ENCODE peak calls at places on chromosomes 13 and 19, in five cellular contexts. One of them, this sample, is unnamed. For H3K4me1, the result is how much of the 10 kb centered on the place peaks cover.

GRCh38 chr13:30313307-30313706 is 6.0 kb upstream of the KATNAL1 start:
- DNase-seq in psoas muscle: no peak
- DNase-seq in A549: no peak
- DNase-seq in upper lobe of left lung: no peak
- DNase-seq in PC-3: no peak
- DNase-seq in this sample: no peak

GRCh38 chr13:60583196-60583908 is 186.3 kb downstream of the TDRD3 start:
- DNase-seq in PC-3: no peak
- DNase-seq in upper lobe of left lung: no peak
- DNase-seq in psoas muscle: no peak
- DNase-seq in A549: no peak
- DNase-seq in this sample: no peak

GRCh38 chr19:9309974-9310446 is 372 bp upstream of the ZNF699 start:
- DNase-seq in A549: peak
- DNase-seq in upper lobe of left lung: peak
- DNase-seq in psoas muscle: peak
- DNase-seq in PC-3: peak
- DNase-seq in this sample: no peak

GRCh38 chr13:50923272-50923671 is 13.7 kb downstream of the RNASEH2B start:
- DNase-seq in upper lobe of left lung: no peak
- DNase-seq in PC-3: no peak
- DNase-seq in psoas muscle: no peak
- DNase-seq in A549: no peak
- DNase-seq in this sample: no peak

GRCh38 chr13:30666113-30666512 is 48.4 kb downstream of the USPL1 start:
- DNase-seq in A549: no peak
- DNase-seq in psoas muscle: no peak
- DNase-seq in upper lobe of left lung: no peak
- DNase-seq in PC-3: no peak
- DNase-seq in this sample: no peak

GRCh38 chr19:4199699-4200293 is 17.3 kb downstream of the ANKRD24 start:
- DNase-seq in A549: peak
- DNase-seq in upper lobe of left lung: no peak
- DNase-seq in psoas muscle: no peak
- DNase-seq in PC-3: no peak
- DNase-seq in this sample: no peak

GRCh38 chr13:90623318-90624011 is 724.0 kb upstream of the MIR17HG start:
- DNase-seq in psoas muscle: no peak
- DNase-seq in A549: no peak
- DNase-seq in upper lobe of left lung: no peak
- DNase-seq in PC-3: peak
- DNase-seq in this sample: no peak

GRCh38 chr13:30877335-30877734 is 28.7 kb upstream of the MEDAG start:
- DNase-seq in PC-3: no peak
- DNase-seq in A549: no peak
- DNase-seq in psoas muscle: no peak
- DNase-seq in upper lobe of left lung: no peak
- DNase-seq in this sample: no peak

GRCh38 chr19:43465468-43466120 is at the start of gene LYPD3:
- DNase-seq in PC-3: peak
- DNase-seq in upper lobe of left lung: peak
- DNase-seq in A549: no peak
- DNase-seq in psoas muscle: peak
- DNase-seq in this sample: no peak

GRCh38 chr13:67341406-67341805 is 111.3 kb upstream of the PCDH9 start:
- DNase-seq in PC-3: peak
- DNase-seq in psoas muscle: no peak
- DNase-seq in upper lobe of left lung: no peak
- DNase-seq in A549: no peak
- DNase-seq in this sample: no peak

GRCh38 chr13:31913459-31913858 is 118.1 kb upstream of the FRY start:
- DNase-seq in PC-3: no peak
- DNase-seq in upper lobe of left lung: no peak
- DNase-seq in psoas muscle: no peak
- DNase-seq in A549: no peak
- DNase-seq in this sample: no peak

GRCh38 chr13:51241720-51242119 is 19.5 kb downstream of the FAM124A start:
- DNase-seq in A549: no peak
- DNase-seq in upper lobe of left lung: no peak
- DNase-seq in psoas muscle: no peak
- DNase-seq in PC-3: no peak
- DNase-seq in this sample: no peak

GRCh38 chr13:77918391-77919261 is at the start of gene EDNRB:
- DNase-seq in PC-3: no peak
- DNase-seq in A549: peak
- DNase-seq in psoas muscle: peak
- DNase-seq in upper lobe of left lung: peak
- DNase-seq in this sample: no peak

GRCh38 chr19:48480151-48480475 is 10.9 kb downstream of the CYTH2 start:
- DNase-seq in psoas muscle: peak
- DNase-seq in PC-3: no peak
- DNase-seq in upper lobe of left lung: peak
- DNase-seq in A549: no peak
- DNase-seq in this sample: peak

GRCh38 chr13:79442706-79443105 is 36.7 kb upstream of the RBM26 start:
- DNase-seq in upper lobe of left lung: no peak
- DNase-seq in A549: no peak
- DNase-seq in PC-3: no peak
- DNase-seq in psoas muscle: no peak
- DNase-seq in this sample: no peak

GRCh38 chr19:43372462-43372861 is 19.0 kb downstream of the CD177 start:
- DNase-seq in PC-3: no peak
- DNase-seq in upper lobe of left lung: no peak
- DNase-seq in psoas muscle: no peak
- DNase-seq in A549: no peak
- DNase-seq in this sample: no peak

GRCh38 chr19:54521022-54521859 is 18.6 kb downstream of the LAIR2 start:
- DNase-seq in A549: no peak
- DNase-seq in psoas muscle: no peak
- DNase-seq in PC-3: no peak
- DNase-seq in upper lobe of left lung: no peak
- DNase-seq in this sample: no peak

GRCh38 chr13:112558696-112559418 is 29.1 kb downstream of the TUBGCP3 start:
- DNase-seq in upper lobe of left lung: no peak
- DNase-seq in psoas muscle: no peak
- DNase-seq in A549: no peak
- DNase-seq in PC-3: no peak
- DNase-seq in this sample: no peak

GRCh38 chr13:50537029-50537428 is 306.5 kb downstream of the DLEU7 start:
- DNase-seq in psoas muscle: no peak
- DNase-seq in PC-3: no peak
- DNase-seq in upper lobe of left lung: no peak
- DNase-seq in A549: no peak
- DNase-seq in this sample: no peak

GRCh38 chr19:14554382-14554812 is 17.5 kb downstream of the NDUFB7 start:
- DNase-seq in upper lobe of left lung: no peak
- DNase-seq in PC-3: peak
- DNase-seq in A549: no peak
- DNase-seq in psoas muscle: no peak
- DNase-seq in this sample: no peak

GRCh38 chr13:40187324-40187795 is 479.1 kb downstream of the FOXO1 start:
- DNase-seq in A549: no peak
- DNase-seq in psoas muscle: no peak
- DNase-seq in upper lobe of left lung: no peak
- DNase-seq in PC-3: no peak
- DNase-seq in this sample: peak

GRCh38 chr19:45376045-45376724 is 5.8 kb upstream of the ERCC2 start:
- DNase-seq in PC-3: peak
- DNase-seq in psoas muscle: peak
- DNase-seq in upper lobe of left lung: no peak
- DNase-seq in A549: peak
- DNase-seq in this sample: no peak

GRCh38 chr13:102648046-102648445 is 46.8 kb downstream of the METTL21C start:
- DNase-seq in PC-3: no peak
- DNase-seq in psoas muscle: no peak
- DNase-seq in A549: no peak
- DNase-seq in upper lobe of left lung: no peak
- DNase-seq in this sample: no peak

GRCh38 chr19:49210108-49210900 is 52.7 kb downstream of the TRPM4 start:
- DNase-seq in A549: no peak
- DNase-seq in PC-3: peak
- DNase-seq in psoas muscle: no peak
- DNase-seq in upper lobe of left lung: peak
- DNase-seq in this sample: peak

GRCh38 chr19:8117991-8118390 is 31.4 kb downstream of the FBN3 start:
- DNase-seq in psoas muscle: no peak
- DNase-seq in upper lobe of left lung: no peak
- DNase-seq in A549: no peak
- DNase-seq in PC-3: no peak
- DNase-seq in this sample: no peak

GRCh38 chr13:20716951-20717350 is 13.5 kb downstream of the IL17D start:
- DNase-seq in PC-3: no peak
- DNase-seq in A549: no peak
- DNase-seq in upper lobe of left lung: no peak
- DNase-seq in psoas muscle: peak
- DNase-seq in this sample: no peak

GRCh38 chr13:47168086-47168485 is 271.2 kb upstream of the HTR2A start:
- DNase-seq in upper lobe of left lung: no peak
- DNase-seq in A549: no peak
- DNase-seq in psoas muscle: no peak
- DNase-seq in PC-3: peak
- DNase-seq in this sample: no peak

GRCh38 chr19:46979103-46979769 is 40.4 kb upstream of the NPAS1 start:
- DNase-seq in upper lobe of left lung: no peak
- DNase-seq in A549: no peak
- DNase-seq in psoas muscle: no peak
- DNase-seq in PC-3: no peak
- DNase-seq in this sample: no peak

GRCh38 chr13:34416833-34417425 is 525.1 kb upstream of the NBEA start:
- DNase-seq in PC-3: peak
- DNase-seq in A549: no peak
- DNase-seq in upper lobe of left lung: peak
- DNase-seq in psoas muscle: peak
- DNase-seq in this sample: no peak

GRCh38 chr19:35903550-35904179 is 1.3 kb downstream of the HCST start:
- DNase-seq in upper lobe of left lung: peak
- DNase-seq in A549: peak
- DNase-seq in PC-3: peak
- DNase-seq in psoas muscle: peak
- DNase-seq in this sample: peak

GRCh38 chr19:55440411-55441105 is 2.5 kb downstream of the SHISA7 start:
- DNase-seq in psoas muscle: no peak
- DNase-seq in A549: no peak
- DNase-seq in upper lobe of left lung: peak
- DNase-seq in PC-3: no peak
- DNase-seq in this sample: no peak

GRCh38 chr13:60562081-60562764 is 165.2 kb downstream of the TDRD3 start:
- DNase-seq in A549: no peak
- DNase-seq in upper lobe of left lung: no peak
- DNase-seq in psoas muscle: no peak
- DNase-seq in PC-3: peak
- DNase-seq in this sample: no peak

DNA sequence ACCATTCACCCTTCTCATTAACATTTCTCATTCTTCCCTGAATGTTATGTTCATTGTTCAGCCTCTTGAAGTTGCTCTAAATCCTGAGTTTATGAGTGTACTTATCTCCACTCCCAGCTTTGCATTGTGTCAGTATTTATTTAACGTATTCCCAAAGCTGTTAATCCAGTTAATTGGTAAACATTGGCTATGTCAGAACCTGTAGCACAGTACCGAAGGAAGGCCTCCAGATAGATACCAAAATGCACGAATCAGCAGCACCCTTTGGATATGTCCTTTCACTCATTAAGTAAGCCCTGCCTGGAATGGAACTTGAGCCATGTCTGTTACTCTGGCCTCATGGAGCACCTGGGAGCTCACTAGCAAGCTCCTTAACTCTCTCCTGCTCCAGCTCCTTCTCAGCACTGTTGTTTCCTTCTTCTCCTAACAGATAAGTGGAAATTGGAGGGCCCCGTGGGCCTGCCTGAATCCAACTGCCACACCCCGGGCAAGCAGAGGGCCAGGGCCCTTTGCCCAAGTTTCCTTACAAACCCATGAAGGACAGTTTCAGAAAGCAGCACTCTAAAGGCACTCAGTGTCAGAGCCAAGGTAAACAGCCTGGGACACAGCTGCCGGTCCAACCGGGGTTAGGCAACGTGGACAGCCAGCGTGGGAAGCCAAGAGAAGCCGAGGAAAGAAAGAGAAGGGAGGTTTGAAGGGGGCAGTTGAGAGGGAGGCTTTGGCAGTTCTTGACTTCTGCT is 155.0 kb upstream of the SERP2 start:
- DNase-seq in psoas muscle: peak
- DNase-seq in upper lobe of left lung: peak
- DNase-seq in PC-3: peak
- DNase-seq in A549: no peak
- DNase-seq in this sample: no peak
- H3K4me3 ChIP-seq in psoas muscle: no peak
- H3K4me3 ChIP-seq in upper lobe of left lung: no peak
- H3K4me3 ChIP-seq in PC-3: no peak
- H3K4me3 ChIP-seq in A549: no peak
- H3K4me3 ChIP-seq in this sample: no peak

GRCh38 chr19:10740798-10741197 is 22.9 kb downstream of the DNM2 start:
- DNase-seq in A549: no peak
- DNase-seq in PC-3: peak
- DNase-seq in upper lobe of left lung: no peak
- DNase-seq in psoas muscle: no peak
- DNase-seq in this sample: no peak
- TF ChIP-seq CTCF in A549: no peak
- TF ChIP-seq CTCF in PC-3: no peak
- TF ChIP-seq CTCF in upper lobe of left lung: no peak
- TF ChIP-seq CTCF in psoas muscle: no peak
- TF ChIP-seq CTCF in this sample: no peak

DNA sequence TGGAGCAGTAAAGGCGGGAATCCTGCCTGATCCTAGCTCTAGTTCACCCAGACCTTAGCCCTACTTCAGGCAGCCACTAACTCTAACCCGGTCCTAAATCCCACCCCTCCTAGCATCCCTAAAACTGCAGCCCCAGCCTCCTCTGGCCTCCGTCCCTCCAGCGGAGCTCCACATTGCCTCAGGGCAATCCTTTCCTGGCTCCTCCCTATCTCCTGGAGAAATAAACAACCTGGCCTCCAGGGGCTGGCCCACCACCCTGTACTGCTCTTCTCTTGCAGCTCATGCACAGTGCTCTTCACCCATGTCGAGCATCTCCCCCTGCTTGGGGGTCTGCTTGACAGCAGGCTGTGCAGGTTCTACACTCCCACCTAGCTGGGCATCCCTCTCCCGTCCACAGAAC is 6.7 kb downstream of the POU2F2 start:
- DNase-seq in upper lobe of left lung: no peak
- DNase-seq in A549: no peak
- DNase-seq in psoas muscle: no peak
- DNase-seq in PC-3: no peak
- DNase-seq in this sample: no peak
- H3K4me1 ChIP-seq in upper lobe of left lung: under half
- H3K4me1 ChIP-seq in A549: under half
- H3K4me1 ChIP-seq in psoas muscle: under half
- H3K4me1 ChIP-seq in PC-3: under half
- H3K4me1 ChIP-seq in this sample: half or more

DNA sequence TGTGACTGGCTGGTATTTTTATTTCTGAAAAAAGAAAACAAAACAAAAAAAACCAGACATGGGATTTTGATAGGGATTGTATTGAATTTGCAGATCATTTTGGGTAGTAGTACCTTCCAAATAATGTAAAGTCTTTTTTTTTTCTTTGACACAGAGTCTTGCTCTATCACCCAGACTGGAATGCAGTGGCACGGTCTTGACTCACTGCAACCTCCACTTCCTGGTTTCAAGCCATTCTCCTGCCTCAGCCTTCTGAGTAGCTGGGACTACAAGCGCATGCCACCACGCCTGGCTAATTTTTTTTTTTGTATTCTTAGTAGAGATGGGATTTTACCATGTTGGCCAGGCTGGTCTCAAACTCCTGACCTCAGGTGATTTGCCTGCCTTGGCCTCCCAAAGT is 4.2 kb downstream of the ZNF101 start:
- DNase-seq in PC-3: no peak
- DNase-seq in upper lobe of left lung: no peak
- DNase-seq in A549: no peak
- DNase-seq in psoas muscle: no peak
- DNase-seq in this sample: no peak
- H3K4me3 ChIP-seq in PC-3: no peak
- H3K4me3 ChIP-seq in upper lobe of left lung: no peak
- H3K4me3 ChIP-seq in A549: no peak
- H3K4me3 ChIP-seq in psoas muscle: no peak
- H3K4me3 ChIP-seq in this sample: no peak